ENCODE peak calls at places on chromosomes 7 and 10, in ten cellular contexts. One of them, this sample, is unnamed.
A peak's percentile ranks its signal among the peaks of the same experiment; 100 is the strongest.

GRCh38 chr7:18503068-18503859 is 7.7 kb downstream of the HDAC9 start:
- DNase-seq in AG04450: no peak
- DNase-seq in ovary: no peak
- DNase-seq in pancreas: no peak
- DNase-seq in psoas muscle: no peak
- DNase-seq in HCT116: no peak
- DNase-seq in A549: no peak
- DNase-seq in sigmoid colon: no peak
- DNase-seq in PC-9: no peak
- DNase-seq in uterus: no peak
- DNase-seq in this sample: no peak

GRCh38 chr7:52154382-52154781 is 837.8 kb upstream of the COBL start:
- DNase-seq in AG04450: no peak
- DNase-seq in ovary: no peak
- DNase-seq in pancreas: no peak
- DNase-seq in psoas muscle: no peak
- DNase-seq in HCT116: no peak
- DNase-seq in A549: no peak
- DNase-seq in sigmoid colon: no peak
- DNase-seq in PC-9: no peak
- DNase-seq in uterus: no peak
- DNase-seq in this sample: no peak

GRCh38 chr7:19294629-19295028 is 149.4 kb upstream of the FERD3L start:
- DNase-seq in AG04450: no peak
- DNase-seq in ovary: no peak
- DNase-seq in pancreas: no peak
- DNase-seq in psoas muscle: no peak
- DNase-seq in HCT116: no peak
- DNase-seq in A549: no peak
- DNase-seq in sigmoid colon: no peak
- DNase-seq in PC-9: no peak
- DNase-seq in uterus: no peak
- DNase-seq in this sample: no peak

GRCh38 chr7:19405546-19405945 is 260.3 kb upstream of the FERD3L start:
- DNase-seq in AG04450: no peak
- DNase-seq in ovary: no peak
- DNase-seq in pancreas: no peak
- DNase-seq in psoas muscle: no peak
- DNase-seq in HCT116: no peak
- DNase-seq in A549: no peak
- DNase-seq in sigmoid colon: no peak
- DNase-seq in PC-9: no peak
- DNase-seq in uterus: no peak
- DNase-seq in this sample: no peak

GRCh38 chr7:25861704-25862253 is 290.2 kb upstream of the NFE2L3 start:
- DNase-seq in AG04450: no peak
- DNase-seq in ovary: no peak
- DNase-seq in pancreas: no peak
- DNase-seq in psoas muscle: no peak
- DNase-seq in HCT116: no peak
- DNase-seq in A549: no peak
- DNase-seq in sigmoid colon: no peak
- DNase-seq in PC-9: no peak
- DNase-seq in uterus: no peak
- DNase-seq in this sample: no peak

GRCh38 chr7:88477957-88478356 is 171.3 kb upstream of the STEAP4 start:
- DNase-seq in AG04450: no peak
- DNase-seq in ovary: no peak
- DNase-seq in pancreas: no peak
- DNase-seq in psoas muscle: no peak
- DNase-seq in HCT116: no peak
- DNase-seq in A549: no peak
- DNase-seq in sigmoid colon: no peak
- DNase-seq in PC-9: no peak
- DNase-seq in uterus: no peak
- DNase-seq in this sample: no peak

GRCh38 chr7:128904381-128905197 is 5.9 kb downstream of the KCP start:
- DNase-seq in AG04450: no peak
- DNase-seq in ovary: no peak
- DNase-seq in pancreas: peak; percentile 14
- DNase-seq in psoas muscle: no peak
- DNase-seq in HCT116: peak; percentile 52
- DNase-seq in A549: peak; percentile 60
- DNase-seq in sigmoid colon: peak; percentile 50
- DNase-seq in PC-9: no peak
- DNase-seq in uterus: no peak
- DNase-seq in this sample: no peak

GRCh38 chr10:125953778-125954385 is 57.5 kb downstream of the FANK1 start:
- DNase-seq in AG04450: no peak
- DNase-seq in ovary: no peak
- DNase-seq in pancreas: no peak
- DNase-seq in psoas muscle: no peak
- DNase-seq in HCT116: no peak
- DNase-seq in A549: no peak
- DNase-seq in sigmoid colon: no peak
- DNase-seq in PC-9: no peak
- DNase-seq in uterus: no peak
- DNase-seq in this sample: no peak

GRCh38 chr10:60105195-60105812 is 198.9 kb upstream of the CCDC6 start:
- DNase-seq in AG04450: no peak
- DNase-seq in ovary: no peak
- DNase-seq in pancreas: no peak
- DNase-seq in psoas muscle: no peak
- DNase-seq in HCT116: no peak
- DNase-seq in A549: no peak
- DNase-seq in sigmoid colon: no peak
- DNase-seq in PC-9: no peak
- DNase-seq in uterus: no peak
- DNase-seq in this sample: no peak

GRCh38 chr10:104300736-104301292 is 31.8 kb downstream of the GSTO2 start:
- DNase-seq in AG04450: peak; percentile 93
- DNase-seq in ovary: peak; percentile 59
- DNase-seq in pancreas: peak; percentile 55
- DNase-seq in psoas muscle: peak; percentile 86
- DNase-seq in HCT116: no peak
- DNase-seq in A549: peak; percentile 27
- DNase-seq in sigmoid colon: peak; percentile 91
- DNase-seq in PC-9: no peak
- DNase-seq in uterus: peak; percentile 68
- DNase-seq in this sample: peak; percentile 67

GRCh38 chr10:82194419-82194818 is 319.4 kb downstream of the NRG3 start:
- DNase-seq in AG04450: no peak
- DNase-seq in ovary: no peak
- DNase-seq in pancreas: no peak
- DNase-seq in psoas muscle: no peak
- DNase-seq in HCT116: no peak
- DNase-seq in A549: no peak
- DNase-seq in sigmoid colon: no peak
- DNase-seq in PC-9: no peak
- DNase-seq in uterus: no peak
- DNase-seq in this sample: no peak

GRCh38 chr7:151351967-151352366 is 10.4 kb downstream of the NUB1 start:
- DNase-seq in AG04450: no peak
- DNase-seq in ovary: no peak
- DNase-seq in pancreas: no peak
- DNase-seq in psoas muscle: no peak
- DNase-seq in HCT116: no peak
- DNase-seq in A549: no peak
- DNase-seq in sigmoid colon: no peak
- DNase-seq in PC-9: no peak
- DNase-seq in uterus: no peak
- DNase-seq in this sample: no peak

GRCh38 chr10:90319188-90319914 is 538.5 kb downstream of the HTR7 start:
- DNase-seq in AG04450: peak; percentile 62
- DNase-seq in ovary: no peak
- DNase-seq in pancreas: no peak
- DNase-seq in psoas muscle: no peak
- DNase-seq in HCT116: peak; percentile 96
- DNase-seq in A549: peak; percentile 56
- DNase-seq in sigmoid colon: no peak
- DNase-seq in PC-9: peak; percentile 46
- DNase-seq in uterus: no peak
- DNase-seq in this sample: no peak

GRCh38 chr10:48343871-48344598 is 37.6 kb downstream of the MAPK8 start:
- DNase-seq in AG04450: no peak
- DNase-seq in ovary: no peak
- DNase-seq in pancreas: peak; percentile 26
- DNase-seq in psoas muscle: no peak
- DNase-seq in HCT116: no peak
- DNase-seq in A549: no peak
- DNase-seq in sigmoid colon: no peak
- DNase-seq in PC-9: no peak
- DNase-seq in uterus: no peak
- DNase-seq in this sample: no peak

GRCh38 chr7:42315631-42316030 is 78.6 kb upstream of the GLI3 start:
- DNase-seq in AG04450: no peak
- DNase-seq in ovary: no peak
- DNase-seq in pancreas: no peak
- DNase-seq in psoas muscle: no peak
- DNase-seq in HCT116: no peak
- DNase-seq in A549: no peak
- DNase-seq in sigmoid colon: no peak
- DNase-seq in PC-9: no peak
- DNase-seq in uterus: no peak
- DNase-seq in this sample: no peak

GRCh38 chr7:99036531-99037175 is 107.3 kb downstream of the SMURF1 start:
- DNase-seq in AG04450: no peak
- DNase-seq in ovary: no peak
- DNase-seq in pancreas: no peak
- DNase-seq in psoas muscle: no peak
- DNase-seq in HCT116: no peak
- DNase-seq in A549: peak; percentile 55
- DNase-seq in sigmoid colon: no peak
- DNase-seq in PC-9: no peak
- DNase-seq in uterus: peak; percentile 33
- DNase-seq in this sample: peak; percentile 68

GRCh38 chr10:25061711-25062455 is 45.5 kb downstream of the THNSL1 start:
- DNase-seq in AG04450: no peak
- DNase-seq in ovary: no peak
- DNase-seq in pancreas: no peak
- DNase-seq in psoas muscle: no peak
- DNase-seq in HCT116: no peak
- DNase-seq in A549: no peak
- DNase-seq in sigmoid colon: no peak
- DNase-seq in PC-9: no peak
- DNase-seq in uterus: no peak
- DNase-seq in this sample: no peak

GRCh38 chr10:113335603-113336002 is 217.2 kb upstream of the HABP2 start:
- DNase-seq in AG04450: no peak
- DNase-seq in ovary: no peak
- DNase-seq in pancreas: no peak
- DNase-seq in psoas muscle: no peak
- DNase-seq in HCT116: no peak
- DNase-seq in A549: no peak
- DNase-seq in sigmoid colon: no peak
- DNase-seq in PC-9: no peak
- DNase-seq in uterus: no peak
- DNase-seq in this sample: no peak

GRCh38 chr7:103752995-103753394 is 236.5 kb downstream of the RELN start:
- DNase-seq in AG04450: no peak
- DNase-seq in ovary: no peak
- DNase-seq in pancreas: no peak
- DNase-seq in psoas muscle: no peak
- DNase-seq in HCT116: no peak
- DNase-seq in A549: no peak
- DNase-seq in sigmoid colon: no peak
- DNase-seq in PC-9: peak; percentile 14
- DNase-seq in uterus: no peak
- DNase-seq in this sample: no peak
- TF ChIP-seq CTCF in AG04450: no peak
- TF ChIP-seq CTCF in ovary: no peak
- TF ChIP-seq CTCF in pancreas: no peak
- TF ChIP-seq CTCF in psoas muscle: no peak
- TF ChIP-seq CTCF in HCT116: no peak
- TF ChIP-seq CTCF in A549: peak; percentile 5
- TF ChIP-seq CTCF in sigmoid colon: no peak
- TF ChIP-seq CTCF in PC-9: peak; percentile 57
- TF ChIP-seq CTCF in uterus: no peak
- TF ChIP-seq CTCF in this sample: no peak

GRCh38 chr10:121695731-121696464 is 97.7 kb upstream of the FGFR2 start:
- DNase-seq in AG04450: no peak
- DNase-seq in ovary: no peak
- DNase-seq in pancreas: no peak
- DNase-seq in psoas muscle: no peak
- DNase-seq in HCT116: no peak
- DNase-seq in A549: no peak
- DNase-seq in sigmoid colon: no peak
- DNase-seq in PC-9: no peak
- DNase-seq in uterus: no peak
- DNase-seq in this sample: no peak
- H3K27ac ChIP-seq in AG04450: no peak overlapping the region
- H3K27ac ChIP-seq in ovary: no peak overlapping the region
- H3K27ac ChIP-seq in pancreas: no peak overlapping the region
- H3K27ac ChIP-seq in psoas muscle: no peak overlapping the region
- H3K27ac ChIP-seq in HCT116: no peak overlapping the region
- H3K27ac ChIP-seq in A549: no peak overlapping the region
- H3K27ac ChIP-seq in sigmoid colon: no peak overlapping the region
- H3K27ac ChIP-seq in PC-9: no peak overlapping the region
- H3K27ac ChIP-seq in uterus: no peak overlapping the region
- H3K27ac ChIP-seq in this sample: no peak overlapping the region

GRCh38 chr10:124465777-124466488 is 4.3 kb downstream of the LHPP start:
- DNase-seq in AG04450: no peak
- DNase-seq in ovary: no peak
- DNase-seq in pancreas: no peak
- DNase-seq in psoas muscle: no peak
- DNase-seq in HCT116: no peak
- DNase-seq in A549: no peak
- DNase-seq in sigmoid colon: no peak
- DNase-seq in PC-9: no peak
- DNase-seq in uterus: no peak
- DNase-seq in this sample: no peak
- H3K4me3 ChIP-seq in AG04450: no peak overlapping the region
- H3K4me3 ChIP-seq in ovary: no peak overlapping the region
- H3K4me3 ChIP-seq in pancreas: no peak overlapping the region
- H3K4me3 ChIP-seq in psoas muscle: no peak overlapping the region
- H3K4me3 ChIP-seq in HCT116: no peak overlapping the region
- H3K4me3 ChIP-seq in A549: no peak overlapping the region
- H3K4me3 ChIP-seq in sigmoid colon: no peak overlapping the region
- H3K4me3 ChIP-seq in PC-9: no peak overlapping the region
- H3K4me3 ChIP-seq in uterus: no peak overlapping the region
- H3K4me3 ChIP-seq in this sample: no peak overlapping the region

DNA sequence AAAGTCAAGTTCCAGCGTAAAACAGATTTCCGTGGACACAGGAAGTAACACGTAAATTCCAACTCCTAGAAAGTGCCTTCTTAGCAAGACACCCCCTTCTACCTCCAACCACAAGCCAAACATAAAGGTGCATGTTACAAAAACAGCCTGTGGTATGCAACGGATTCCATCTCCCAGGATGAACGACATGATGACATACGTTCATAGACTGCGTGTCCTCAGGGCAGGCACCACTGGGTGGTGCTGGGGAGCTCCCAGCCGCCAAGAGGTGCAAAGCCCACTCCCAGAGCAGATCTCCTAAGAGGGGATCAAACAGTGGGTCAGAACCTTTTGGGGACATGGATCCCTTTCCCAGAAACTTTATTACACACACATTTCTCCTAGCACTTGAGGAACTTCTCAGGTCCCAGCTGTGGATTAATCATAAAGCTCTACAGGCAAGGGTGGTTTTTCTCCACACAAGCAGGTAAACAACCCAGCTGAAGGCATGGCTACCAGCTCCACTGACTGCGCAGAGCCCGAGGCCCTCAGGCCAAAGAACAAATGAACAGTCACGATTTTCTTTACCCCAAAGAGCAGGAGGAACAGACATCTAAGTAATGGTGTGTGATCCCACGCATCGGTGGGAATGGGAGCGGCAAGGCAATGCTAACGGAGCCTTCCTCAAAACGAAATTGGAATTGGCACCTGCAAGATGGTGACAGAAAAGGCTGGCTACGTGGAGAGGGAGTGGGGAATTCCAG is 13.8 kb downstream of the PSAP start:
- DNase-seq in AG04450: no peak
- DNase-seq in ovary: no peak
- DNase-seq in pancreas: no peak
- DNase-seq in psoas muscle: no peak
- DNase-seq in HCT116: no peak
- DNase-seq in A549: peak; percentile 35
- DNase-seq in sigmoid colon: no peak
- DNase-seq in PC-9: no peak
- DNase-seq in uterus: no peak
- DNase-seq in this sample: no peak
- TF ChIP-seq CTCF in AG04450: peak; percentile 48
- TF ChIP-seq CTCF in ovary: no peak
- TF ChIP-seq CTCF in pancreas: no peak
- TF ChIP-seq CTCF in psoas muscle: peak; percentile 57
- TF ChIP-seq CTCF in HCT116: peak; percentile 66
- TF ChIP-seq CTCF in A549: peak; percentile 34
- TF ChIP-seq CTCF in sigmoid colon: no peak
- TF ChIP-seq CTCF in PC-9: no peak
- TF ChIP-seq CTCF in uterus: no peak
- TF ChIP-seq CTCF in this sample: peak; percentile 17

This sample was measured in dorsolateral prefrontal cortex.